ENCODE peak calls at places on chromosomes 11 and 22, in five cellular contexts. I, N, U, K and L are unnamed samples.

GRCh38 chr22:49826603-49827306 is 918 bp downstream of the BRD1 start:
- DNase-seq in K (no peak), I (no peak), U (no peak), N (peak), L (no peak)

GRCh38 chr11:125263268-125263790 is 98.8 kb downstream of the PKNOX2 start:
- DNase-seq in K (no peak), U (peak), N (peak), I (no peak), L (no peak)

GRCh38 chr11:66070604-66071325 is 693 bp downstream of the PACS1 start:
- DNase-seq in N (peak), K (no peak), I (no peak), U (peak), L (no peak)

GRCh38 chr11:86629070-86629706 is 43.2 kb downstream of the ME3 start:
- DNase-seq in I (no peak), U (no peak), N (no peak), K (no peak), L (no peak)

GRCh38 chr11:83249972-83250593 is 36.1 kb downstream of the CCDC90B start:
- DNase-seq in K (peak), U (no peak), I (peak), N (no peak), L (peak)

GRCh38 chr22:49724893-49725489 is 102.7 kb downstream of the BRD1 start:
- DNase-seq in I (peak), U (peak), N (peak), K (peak), L (peak)

GRCh38 chr11:57116654-57117053 is 65.1 kb upstream of the LRRC55 start:
- DNase-seq in K (peak), N (no peak), I (peak), U (no peak), L (peak)

GRCh38 chr11:116984589-116984988 is 113.6 kb downstream of the SIK3 start:
- DNase-seq in U (no peak), K (no peak), N (no peak), I (no peak), L (no peak)

GRCh38 chr11:1085440-1086170 is 10.9 kb downstream of the MUC2 start:
- DNase-seq in I (no peak), K (no peak), U (peak), N (no peak), L (no peak)

GRCh38 chr11:106986673-106987072 is 31.6 kb downstream of the GUCY1A2 start:
- DNase-seq in K (no peak), I (no peak), N (no peak), U (no peak), L (no peak)

GRCh38 chr11:95576149-95576851 is 213.3 kb downstream of the FAM76B start:
- DNase-seq in K (no peak), N (no peak), I (no peak), U (no peak), L (no peak)

GRCh38 chr11:43933226-43933607 is 9.2 kb upstream of the C11orf96 start:
- DNase-seq in K (no peak), N (no peak), U (no peak), I (no peak), L (no peak)

GRCh38 chr11:107988397-107989158 is 20.1 kb upstream of the CUL5 start:
- DNase-seq in K (no peak), I (no peak), U (no peak), N (no peak), L (no peak)

GRCh38 chr22:50087646-50088045 is 2.2 kb upstream of the MOV10L1 start:
- DNase-seq in U (peak), I (no peak), K (no peak), N (no peak), L (no peak)

GRCh38 chr11:92550411-92550810 is 325.8 kb downstream of the FAT3 start:
- DNase-seq in K (no peak), I (peak), U (no peak), N (no peak), L (no peak)

GRCh38 chr11:65435981-65436411 is 13.4 kb downstream of the NEAT1 start:
- DNase-seq in I (no peak), U (peak), N (no peak), K (no peak), L (no peak)

GRCh38 chr11:420054-420910 is 5.5 kb upstream of the SIGIRR start:
- DNase-seq in U (peak), K (no peak), I (no peak), N (peak), L (no peak)

GRCh38 chr11:10544491-10545470 is 3.8 kb upstream of the RNF141 start:
- DNase-seq in I (no peak), N (no peak), K (no peak), U (no peak), L (no peak)

GRCh38 chr11:76781861-76782500 is 1.2 kb upstream of the TSKU start:
- DNase-seq in K (no peak), U (no peak), N (no peak), I (no peak), L (no peak)

GRCh38 chr22:31287818-31288495 is 4.3 kb downstream of the PIK3IP1 start:
- DNase-seq in U (no peak), K (no peak), N (no peak), I (no peak), L (no peak)

GRCh38 chr11:94511932-94512781 is at the start of gene C11orf97:
- DNase-seq in I (no peak), U (peak), K (peak), N (peak), L (no peak)

GRCh38 chr11:63768232-63769043 is at the start of gene ZFTA:
- DNase-seq in I (peak), U (peak), N (peak), K (peak), L (peak)

GRCh38 chr11:83158474-83158786 is 1.5 kb downstream of the PCF11 start:
- DNase-seq in N (no peak), U (no peak), K (no peak), I (no peak), L (no peak)

GRCh38 chr11:34652191-34652958 is 31.5 kb downstream of the EHF start:
- DNase-seq in N (no peak), U (no peak), K (no peak), I (no peak), L (no peak)

GRCh38 chr22:22576244-22576988 is 17.4 kb upstream of the PRAME start:
- DNase-seq in K (peak), U (no peak), I (peak), N (peak), L (peak)

GRCh38 chr11:199004-199581 is 6.2 kb downstream of the SCGB1C1 start:
- DNase-seq in K (no peak), U (peak), N (peak), I (no peak), L (no peak)

GRCh38 chr11:122843281-122844150 is 5.2 kb downstream of the CRTAM start:
- DNase-seq in I (no peak), U (no peak), K (peak), N (no peak), L (no peak)

GRCh38 chr22:24284747-24285203 is 14.1 kb downstream of the SPECC1L start:
- DNase-seq in K (no peak), N (no peak), I (no peak), U (no peak), L (no peak)

GRCh38 chr11:115676768-115677167 is 172.6 kb upstream of the CADM1 start:
- DNase-seq in K (no peak), N (no peak), I (no peak), U (no peak), L (no peak)

GRCh38 chr11:95068549-95068948 is 1.8 kb downstream of the SRSF8 start:
- DNase-seq in I (peak), N (peak), U (peak), K (peak), L (peak)

GRCh38 chr11:46604796-46605195 is 11.0 kb upstream of the AMBRA1 start:
- DNase-seq in U (no peak), K (no peak), N (no peak), I (no peak), L (no peak)